ENCODE peak calls at places on chromosomes 1 and 21, in five cellular contexts. Q is K562, H is GM12878, K is HepG2, S is H1. Z is an unnamed sample.
A peak's percentile ranks its signal among the peaks of the same experiment; 100 is the strongest.

GRCh38 chr1:150764617-150765090 is 924 bp downstream of the CTSS start:
- DNase-seq in Q (no peak), H (no peak), K (peak; percentile 1), S (no peak), Z (no peak)

GRCh38 chr21:45873418-45873817 is 108.2 kb upstream of the COL6A1 start:
- DNase-seq in Q (no peak), H (no peak), K (no peak), S (no peak), Z (no peak)

GRCh38 chr1:87644033-87644432 is 315.4 kb downstream of the LMO4 start:
- DNase-seq in Q (no peak), H (no peak), K (no peak), S (no peak), Z (no peak)

GRCh38 chr1:1074631-1075147 is 583 bp upstream of the RNF223 start:
- DNase-seq in Q (no peak), H (no peak), K (no peak), S (no peak), Z (no peak)

GRCh38 chr1:231951399-231951798 is 324.8 kb downstream of the DISC1 start:
- DNase-seq in Q (no peak), H (no peak), K (no peak), S (no peak), Z (no peak)

GRCh38 chr1:246155923-246156322 is 351.2 kb downstream of the SMYD3 start:
- DNase-seq in Q (no peak), H (no peak), K (no peak), S (no peak), Z (no peak)

GRCh38 chr1:151024540-151025146 is 11.7 kb upstream of the BNIPL start:
- DNase-seq in Q (peak; percentile 88), H (no peak), K (peak; percentile 58), S (peak; percentile 73), Z (peak; percentile 65)

GRCh38 chr1:183283286-183283685 is 97.2 kb downstream of the LAMC2 start:
- DNase-seq in Q (no peak), H (no peak), K (no peak), S (no peak), Z (no peak)

GRCh38 chr1:185315364-185316108 is 1.5 kb downstream of the IVNS1ABP start:
- DNase-seq in Q (peak; percentile 38), H (peak; percentile 26), K (peak; percentile 51), S (no peak), Z (no peak)

GRCh38 chr1:197801684-197802083 is 26.4 kb upstream of the DENND1B start:
- DNase-seq in Q (no peak), H (no peak), K (no peak), S (no peak), Z (no peak)

GRCh38 chr21:14070968-14071367 is 139.8 kb downstream of the LIPI start:
- DNase-seq in Q (no peak), H (no peak), K (no peak), S (no peak), Z (no peak)

GRCh38 chr21:41302976-41303375 is 13.6 kb upstream of the FAM3B start:
- DNase-seq in Q (no peak), H (no peak), K (no peak), S (no peak), Z (no peak)

GRCh38 chr1:159867322-159868064 is 5.0 kb upstream of the VSIG8 start:
- DNase-seq in Q (no peak), H (no peak), K (no peak), S (no peak), Z (no peak)

GRCh38 chr1:228308085-228308601 is 98.5 kb downstream of the TRIM11 start:
- DNase-seq in Q (no peak), H (no peak), K (no peak), S (no peak), Z (no peak)

GRCh38 chr21:17738171-17738953 is 80.8 kb downstream of the C21orf91 start:
- DNase-seq in Q (no peak), H (no peak), K (no peak), S (no peak), Z (no peak)

GRCh38 chr21:44574457-44575306 is 1.2 kb downstream of the KRTAP10-4 start:
- DNase-seq in Q (no peak), H (no peak), K (peak; percentile 86), S (no peak), Z (no peak)

GRCh38 chr1:22787636-22788035 is 77.0 kb downstream of the EPHB2 start:
- DNase-seq in Q (no peak), H (no peak), K (no peak), S (no peak), Z (no peak)

GRCh38 chr1:165279831-165280351 is 76.6 kb downstream of the LMX1A start:
- DNase-seq in Q (no peak), H (no peak), K (no peak), S (no peak), Z (no peak)

GRCh38 chr1:174652496-174653280 is 204.9 kb downstream of the GPR52 start:
- DNase-seq in Q (no peak), H (no peak), K (peak; percentile 5), S (no peak), Z (no peak)

GRCh38 chr1:25797939-25798338 is 2.1 kb upstream of the SELENON start:
- DNase-seq in Q (peak; percentile 75), H (no peak), K (peak; percentile 13), S (no peak), Z (no peak)

GRCh38 chr1:18580676-18581419 is 49.8 kb upstream of the PAX7 start:
- DNase-seq in Q (no peak), H (no peak), K (no peak), S (no peak), Z (no peak)

GRCh38 chr1:93597697-93598096 is 83.9 kb downstream of the BCAR3 start:
- DNase-seq in Q (no peak), H (no peak), K (no peak), S (no peak), Z (no peak)

DNA sequence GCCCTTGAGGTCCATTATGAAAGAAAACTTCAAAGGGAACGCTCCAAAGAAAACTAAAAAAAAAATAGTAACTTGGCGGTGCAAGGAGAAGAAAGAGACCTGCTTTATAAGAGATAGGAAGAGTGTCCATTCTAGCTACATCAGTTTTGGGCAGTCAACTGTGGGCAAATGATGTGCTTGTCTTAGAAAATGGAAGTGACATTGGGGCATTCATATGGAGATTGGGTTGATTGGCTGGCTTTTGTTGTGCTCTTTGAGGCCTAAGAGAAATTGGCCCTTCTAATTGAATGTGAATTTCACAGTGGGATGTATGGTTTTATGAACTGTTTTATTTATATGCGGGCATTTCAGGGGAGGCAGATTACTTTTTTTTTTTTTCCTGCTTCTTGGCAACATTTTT is 13.2 kb downstream of the PPP1R12B start:
- DNase-seq in Q (no peak), H (no peak), K (no peak), S (no peak), Z (no peak)
- TF ChIP-seq TAF1 in Q (no peak), H (no peak), K (no peak), S (no peak), Z (no peak)

GRCh38 chr1:41920658-41921057 is 1.9 kb upstream of the HIVEP3 start:
- DNase-seq in Q (no peak), H (no peak), K (no peak), S (no peak), Z (no peak)

GRCh38 chr1:41927118-41927517 is 8.4 kb upstream of the HIVEP3 start:
- DNase-seq in Q (no peak), H (no peak), K (no peak), S (no peak), Z (no peak)

GRCh38 chr1:41924911-41925310 is 6.2 kb upstream of the HIVEP3 start:
- DNase-seq in Q (no peak), H (no peak), K (no peak), S (no peak), Z (no peak)

GRCh38 chr1:41919764-41920397 is 1.2 kb upstream of the HIVEP3 start:
- DNase-seq in Q (peak; percentile 56), H (peak; percentile 55), K (no peak), S (no peak), Z (peak; percentile 42)

GRCh38 chr1:41925712-41926111 is 7.0 kb upstream of the HIVEP3 start:
- DNase-seq in Q (no peak), H (no peak), K (no peak), S (no peak), Z (no peak)
- TF ChIP-seq TAF1 in Q (no peak), H (no peak), K (no peak), S (no peak), Z (no peak)

GRCh38 chr1:27567931-27568246 is 36.1 kb downstream of the AHDC1 start:
- DNase-seq in Q (no peak), H (no peak), K (no peak), S (no peak), Z (no peak)

GRCh38 chr1:27568247-27569087 is 35.5 kb downstream of the AHDC1 start:
- DNase-seq in Q (peak; percentile 100), H (peak; percentile 60), K (peak; percentile 93), S (peak; percentile 80), Z (peak; percentile 98)

GRCh38 chr1:27569506-27570382 is 34.2 kb downstream of the AHDC1 start:
- DNase-seq in Q (peak; percentile 71), H (no peak), K (peak; percentile 53), S (no peak), Z (no peak)

GRCh38 chr1:27570383-27570755 is 33.6 kb downstream of the AHDC1 start:
- DNase-seq in Q (no peak), H (no peak), K (no peak), S (no peak), Z (no peak)

GRCh38 chr1:27569088-27569459 is 34.9 kb downstream of the AHDC1 start:
- DNase-seq in Q (no peak), H (no peak), K (no peak), S (no peak), Z (no peak)
- TF ChIP-seq TAF1 in Q (no peak), H (no peak), K (no peak), S (no peak), Z (no peak)

GRCh38 chr1:41501581-41501980 is 17.1 kb upstream of the EDN2 start:
- DNase-seq in Q (no peak), H (no peak), K (no peak), S (no peak), Z (no peak)

GRCh38 chr1:41503507-41504125 is 19.1 kb upstream of the EDN2 start:
- DNase-seq in Q (no peak), H (no peak), K (no peak), S (no peak), Z (no peak)

GRCh38 chr1:41507152-41507720 is 22.8 kb upstream of the EDN2 start:
- DNase-seq in Q (no peak), H (no peak), K (no peak), S (no peak), Z (no peak)

GRCh38 chr1:41502912-41503311 is 18.4 kb upstream of the EDN2 start:
- DNase-seq in Q (no peak), H (no peak), K (no peak), S (no peak), Z (no peak)

DNA sequence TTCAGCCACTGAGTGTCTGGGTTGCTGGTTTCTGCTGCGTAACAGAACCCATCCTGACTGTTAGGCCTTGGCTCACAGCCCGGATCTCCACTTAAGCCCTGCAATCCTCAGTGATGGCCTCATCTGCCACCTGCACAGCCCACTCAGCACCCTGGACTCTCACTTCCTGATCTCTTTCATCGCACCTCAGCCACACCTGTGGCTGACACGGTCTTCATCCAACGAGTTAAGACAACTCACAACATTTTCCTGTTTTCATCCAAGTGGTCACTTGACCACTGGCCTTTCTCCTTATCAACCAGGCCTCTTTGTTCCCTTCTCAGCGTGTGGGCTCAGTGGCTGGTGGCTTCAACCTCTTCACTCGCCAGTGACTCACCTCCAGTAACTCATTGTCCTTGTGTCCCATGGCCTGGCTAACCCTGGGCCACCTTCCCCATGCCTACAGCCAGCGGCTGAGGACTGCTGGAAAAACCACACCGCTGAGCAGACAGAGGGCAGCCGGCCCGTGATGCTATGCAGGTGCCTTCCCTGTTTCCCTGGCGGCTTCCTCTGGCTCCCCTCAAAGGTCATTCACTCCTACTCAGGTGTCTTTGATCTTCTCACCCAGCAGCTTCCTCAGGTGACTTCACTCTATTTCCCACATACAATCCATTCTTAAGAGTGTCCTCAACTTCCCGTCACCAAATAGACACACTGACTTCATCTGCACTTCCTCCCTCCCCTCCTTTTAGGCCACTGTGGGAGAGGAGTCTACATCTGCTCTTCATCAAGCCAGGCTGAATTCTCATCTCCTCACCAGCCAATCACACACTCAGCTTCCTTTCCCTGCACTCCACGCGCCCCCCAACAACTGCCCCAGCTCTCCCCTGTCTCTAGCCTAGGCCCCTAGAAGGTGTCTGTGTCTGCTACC is 19.9 kb upstream of the EDN2 start:
- DNase-seq in Q (peak; percentile 29), H (no peak), K (no peak), S (no peak), Z (no peak)
- TF ChIP-seq TAF1 in Q (no peak), H (no peak), K (no peak), S (no peak), Z (no peak)